ENCODE peak calls at places on chromosomes 3 and 15, in nine cellular contexts. One of them, this sample, is unnamed.

GRCh38 chr3:173403376-173403775 is 5.8 kb downstream of the NLGN1 start:
- DNase-seq in stimulated activated CD8-positive, alpha-beta memory T cell treated with anti-CD3 and anti-CD28 coated beads, Interleukin-2, amount 100 ng/mL, for 1 hour: no peak
- DNase-seq in activated T-cell treated with anti-CD3 and anti-CD28 coated beads, Interleukin-2, amount 50 U/mL, for 72 hours: no peak
- DNase-seq in neural crest cell: no peak
- DNase-seq in IMR-90: peak
- DNase-seq in H1: no peak
- DNase-seq in lower lobe of right lung: no peak
- DNase-seq in NCI-H510A treated with DMSO at 0.1 percent for 48 hours: no peak
- DNase-seq in kidney: no peak
- DNase-seq in this sample: no peak

GRCh38 chr15:33737687-33738606 is 230.3 kb upstream of the CHRM5 start:
- DNase-seq in stimulated activated CD8-positive, alpha-beta memory T cell treated with anti-CD3 and anti-CD28 coated beads, Interleukin-2, amount 100 ng/mL, for 1 hour: no peak
- DNase-seq in activated T-cell treated with anti-CD3 and anti-CD28 coated beads, Interleukin-2, amount 50 U/mL, for 72 hours: peak
- DNase-seq in neural crest cell: peak
- DNase-seq in IMR-90: peak
- DNase-seq in H1: peak
- DNase-seq in lower lobe of right lung: no peak
- DNase-seq in NCI-H510A treated with DMSO at 0.1 percent for 48 hours: peak
- DNase-seq in kidney: no peak
- DNase-seq in this sample: peak

GRCh38 chr15:27623149-27623548 is 476.0 kb downstream of the OCA2 start:
- DNase-seq in stimulated activated CD8-positive, alpha-beta memory T cell treated with anti-CD3 and anti-CD28 coated beads, Interleukin-2, amount 100 ng/mL, for 1 hour: no peak
- DNase-seq in activated T-cell treated with anti-CD3 and anti-CD28 coated beads, Interleukin-2, amount 50 U/mL, for 72 hours: no peak
- DNase-seq in neural crest cell: no peak
- DNase-seq in IMR-90: no peak
- DNase-seq in H1: no peak
- DNase-seq in lower lobe of right lung: no peak
- DNase-seq in NCI-H510A treated with DMSO at 0.1 percent for 48 hours: no peak
- DNase-seq in kidney: no peak
- DNase-seq in this sample: no peak

GRCh38 chr15:43859546-43859945 is 32.7 kb downstream of the WDR76 start:
- DNase-seq in stimulated activated CD8-positive, alpha-beta memory T cell treated with anti-CD3 and anti-CD28 coated beads, Interleukin-2, amount 100 ng/mL, for 1 hour: no peak
- DNase-seq in activated T-cell treated with anti-CD3 and anti-CD28 coated beads, Interleukin-2, amount 50 U/mL, for 72 hours: no peak
- DNase-seq in neural crest cell: no peak
- DNase-seq in IMR-90: no peak
- DNase-seq in H1: no peak
- DNase-seq in lower lobe of right lung: no peak
- DNase-seq in NCI-H510A treated with DMSO at 0.1 percent for 48 hours: no peak
- DNase-seq in kidney: no peak
- DNase-seq in this sample: no peak

GRCh38 chr3:140859592-140860336 is 81.9 kb upstream of the SLC25A36 start:
- DNase-seq in stimulated activated CD8-positive, alpha-beta memory T cell treated with anti-CD3 and anti-CD28 coated beads, Interleukin-2, amount 100 ng/mL, for 1 hour: no peak
- DNase-seq in activated T-cell treated with anti-CD3 and anti-CD28 coated beads, Interleukin-2, amount 50 U/mL, for 72 hours: no peak
- DNase-seq in neural crest cell: no peak
- DNase-seq in IMR-90: no peak
- DNase-seq in H1: no peak
- DNase-seq in lower lobe of right lung: no peak
- DNase-seq in NCI-H510A treated with DMSO at 0.1 percent for 48 hours: peak
- DNase-seq in kidney: no peak
- DNase-seq in this sample: peak

GRCh38 chr15:67021455-67021854 is 43.9 kb upstream of the SMAD3 start:
- DNase-seq in stimulated activated CD8-positive, alpha-beta memory T cell treated with anti-CD3 and anti-CD28 coated beads, Interleukin-2, amount 100 ng/mL, for 1 hour: no peak
- DNase-seq in activated T-cell treated with anti-CD3 and anti-CD28 coated beads, Interleukin-2, amount 50 U/mL, for 72 hours: no peak
- DNase-seq in neural crest cell: no peak
- DNase-seq in IMR-90: no peak
- DNase-seq in H1: no peak
- DNase-seq in lower lobe of right lung: no peak
- DNase-seq in NCI-H510A treated with DMSO at 0.1 percent for 48 hours: no peak
- DNase-seq in kidney: no peak
- DNase-seq in this sample: peak

GRCh38 chr3:50265988-50266387 is 3.0 kb upstream of the SEMA3B start:
- DNase-seq in stimulated activated CD8-positive, alpha-beta memory T cell treated with anti-CD3 and anti-CD28 coated beads, Interleukin-2, amount 100 ng/mL, for 1 hour: no peak
- DNase-seq in activated T-cell treated with anti-CD3 and anti-CD28 coated beads, Interleukin-2, amount 50 U/mL, for 72 hours: no peak
- DNase-seq in neural crest cell: no peak
- DNase-seq in IMR-90: no peak
- DNase-seq in H1: no peak
- DNase-seq in lower lobe of right lung: no peak
- DNase-seq in NCI-H510A treated with DMSO at 0.1 percent for 48 hours: no peak
- DNase-seq in kidney: no peak
- DNase-seq in this sample: no peak

GRCh38 chr3:137852511-137852910 is 88.4 kb downstream of the SOX14 start:
- DNase-seq in stimulated activated CD8-positive, alpha-beta memory T cell treated with anti-CD3 and anti-CD28 coated beads, Interleukin-2, amount 100 ng/mL, for 1 hour: no peak
- DNase-seq in activated T-cell treated with anti-CD3 and anti-CD28 coated beads, Interleukin-2, amount 50 U/mL, for 72 hours: no peak
- DNase-seq in neural crest cell: peak
- DNase-seq in IMR-90: no peak
- DNase-seq in H1: no peak
- DNase-seq in lower lobe of right lung: no peak
- DNase-seq in NCI-H510A treated with DMSO at 0.1 percent for 48 hours: no peak
- DNase-seq in kidney: no peak
- DNase-seq in this sample: no peak

GRCh38 chr15:73969151-73969759 is 22.8 kb downstream of the STOML1 start:
- DNase-seq in stimulated activated CD8-positive, alpha-beta memory T cell treated with anti-CD3 and anti-CD28 coated beads, Interleukin-2, amount 100 ng/mL, for 1 hour: no peak
- DNase-seq in activated T-cell treated with anti-CD3 and anti-CD28 coated beads, Interleukin-2, amount 50 U/mL, for 72 hours: no peak
- DNase-seq in neural crest cell: no peak
- DNase-seq in IMR-90: no peak
- DNase-seq in H1: no peak
- DNase-seq in lower lobe of right lung: no peak
- DNase-seq in NCI-H510A treated with DMSO at 0.1 percent for 48 hours: no peak
- DNase-seq in kidney: peak
- DNase-seq in this sample: no peak

GRCh38 chr15:31400222-31400927 is 73.7 kb downstream of the KLF13 start:
- DNase-seq in stimulated activated CD8-positive, alpha-beta memory T cell treated with anti-CD3 and anti-CD28 coated beads, Interleukin-2, amount 100 ng/mL, for 1 hour: no peak
- DNase-seq in activated T-cell treated with anti-CD3 and anti-CD28 coated beads, Interleukin-2, amount 50 U/mL, for 72 hours: no peak
- DNase-seq in neural crest cell: no peak
- DNase-seq in IMR-90: no peak
- DNase-seq in H1: no peak
- DNase-seq in lower lobe of right lung: no peak
- DNase-seq in NCI-H510A treated with DMSO at 0.1 percent for 48 hours: no peak
- DNase-seq in kidney: no peak
- DNase-seq in this sample: no peak

GRCh38 chr3:52216585-52217408 is 8.6 kb downstream of the TLR9 start:
- DNase-seq in stimulated activated CD8-positive, alpha-beta memory T cell treated with anti-CD3 and anti-CD28 coated beads, Interleukin-2, amount 100 ng/mL, for 1 hour: peak
- DNase-seq in activated T-cell treated with anti-CD3 and anti-CD28 coated beads, Interleukin-2, amount 50 U/mL, for 72 hours: peak
- DNase-seq in neural crest cell: no peak
- DNase-seq in IMR-90: peak
- DNase-seq in H1: no peak
- DNase-seq in lower lobe of right lung: peak
- DNase-seq in NCI-H510A treated with DMSO at 0.1 percent for 48 hours: no peak
- DNase-seq in kidney: peak
- DNase-seq in this sample: peak

GRCh38 chr3:12420393-12420792 is 63.9 kb upstream of the TSEN2 start:
- DNase-seq in stimulated activated CD8-positive, alpha-beta memory T cell treated with anti-CD3 and anti-CD28 coated beads, Interleukin-2, amount 100 ng/mL, for 1 hour: no peak
- DNase-seq in activated T-cell treated with anti-CD3 and anti-CD28 coated beads, Interleukin-2, amount 50 U/mL, for 72 hours: peak
- DNase-seq in neural crest cell: no peak
- DNase-seq in IMR-90: no peak
- DNase-seq in H1: no peak
- DNase-seq in lower lobe of right lung: no peak
- DNase-seq in NCI-H510A treated with DMSO at 0.1 percent for 48 hours: no peak
- DNase-seq in kidney: no peak
- DNase-seq in this sample: no peak

GRCh38 chr3:152902141-152902669 is 67.3 kb downstream of the P2RY1 start:
- DNase-seq in stimulated activated CD8-positive, alpha-beta memory T cell treated with anti-CD3 and anti-CD28 coated beads, Interleukin-2, amount 100 ng/mL, for 1 hour: no peak
- DNase-seq in activated T-cell treated with anti-CD3 and anti-CD28 coated beads, Interleukin-2, amount 50 U/mL, for 72 hours: no peak
- DNase-seq in neural crest cell: no peak
- DNase-seq in IMR-90: no peak
- DNase-seq in H1: no peak
- DNase-seq in lower lobe of right lung: no peak
- DNase-seq in NCI-H510A treated with DMSO at 0.1 percent for 48 hours: no peak
- DNase-seq in kidney: no peak
- DNase-seq in this sample: peak

GRCh38 chr3:123256256-123256655 is 54.5 kb downstream of the SEC22A start:
- DNase-seq in stimulated activated CD8-positive, alpha-beta memory T cell treated with anti-CD3 and anti-CD28 coated beads, Interleukin-2, amount 100 ng/mL, for 1 hour: no peak
- DNase-seq in activated T-cell treated with anti-CD3 and anti-CD28 coated beads, Interleukin-2, amount 50 U/mL, for 72 hours: no peak
- DNase-seq in neural crest cell: no peak
- DNase-seq in IMR-90: no peak
- DNase-seq in H1: no peak
- DNase-seq in lower lobe of right lung: no peak
- DNase-seq in NCI-H510A treated with DMSO at 0.1 percent for 48 hours: no peak
- DNase-seq in kidney: no peak
- DNase-seq in this sample: peak

GRCh38 chr15:48426047-48426446 is 94.8 kb downstream of the DUT start:
- DNase-seq in stimulated activated CD8-positive, alpha-beta memory T cell treated with anti-CD3 and anti-CD28 coated beads, Interleukin-2, amount 100 ng/mL, for 1 hour: no peak
- DNase-seq in activated T-cell treated with anti-CD3 and anti-CD28 coated beads, Interleukin-2, amount 50 U/mL, for 72 hours: no peak
- DNase-seq in neural crest cell: no peak
- DNase-seq in IMR-90: no peak
- DNase-seq in H1: no peak
- DNase-seq in lower lobe of right lung: no peak
- DNase-seq in NCI-H510A treated with DMSO at 0.1 percent for 48 hours: no peak
- DNase-seq in kidney: no peak
- DNase-seq in this sample: no peak

GRCh38 chr15:82177291-82178010 is 85.1 kb downstream of the EFL1 start:
- DNase-seq in stimulated activated CD8-positive, alpha-beta memory T cell treated with anti-CD3 and anti-CD28 coated beads, Interleukin-2, amount 100 ng/mL, for 1 hour: no peak
- DNase-seq in activated T-cell treated with anti-CD3 and anti-CD28 coated beads, Interleukin-2, amount 50 U/mL, for 72 hours: no peak
- DNase-seq in neural crest cell: no peak
- DNase-seq in IMR-90: peak
- DNase-seq in H1: no peak
- DNase-seq in lower lobe of right lung: no peak
- DNase-seq in NCI-H510A treated with DMSO at 0.1 percent for 48 hours: no peak
- DNase-seq in kidney: no peak
- DNase-seq in this sample: peak

GRCh38 chr15:52071570-52071969 is 41.0 kb downstream of the BCL2L10 start:
- DNase-seq in stimulated activated CD8-positive, alpha-beta memory T cell treated with anti-CD3 and anti-CD28 coated beads, Interleukin-2, amount 100 ng/mL, for 1 hour: no peak
- DNase-seq in activated T-cell treated with anti-CD3 and anti-CD28 coated beads, Interleukin-2, amount 50 U/mL, for 72 hours: no peak
- DNase-seq in neural crest cell: no peak
- DNase-seq in IMR-90: no peak
- DNase-seq in H1: no peak
- DNase-seq in lower lobe of right lung: no peak
- DNase-seq in NCI-H510A treated with DMSO at 0.1 percent for 48 hours: peak
- DNase-seq in kidney: no peak
- DNase-seq in this sample: peak

GRCh38 chr15:39934415-39935044 is 615 bp downstream of the EIF2AK4 start:
- DNase-seq in stimulated activated CD8-positive, alpha-beta memory T cell treated with anti-CD3 and anti-CD28 coated beads, Interleukin-2, amount 100 ng/mL, for 1 hour: no peak
- DNase-seq in activated T-cell treated with anti-CD3 and anti-CD28 coated beads, Interleukin-2, amount 50 U/mL, for 72 hours: no peak
- DNase-seq in neural crest cell: peak
- DNase-seq in IMR-90: no peak
- DNase-seq in H1: no peak
- DNase-seq in lower lobe of right lung: no peak
- DNase-seq in NCI-H510A treated with DMSO at 0.1 percent for 48 hours: no peak
- DNase-seq in kidney: no peak
- DNase-seq in this sample: peak

GRCh38 chr3:151787626-151788025 is 26.3 kb upstream of the AADAC start:
- DNase-seq in stimulated activated CD8-positive, alpha-beta memory T cell treated with anti-CD3 and anti-CD28 coated beads, Interleukin-2, amount 100 ng/mL, for 1 hour: no peak
- DNase-seq in activated T-cell treated with anti-CD3 and anti-CD28 coated beads, Interleukin-2, amount 50 U/mL, for 72 hours: no peak
- DNase-seq in neural crest cell: no peak
- DNase-seq in IMR-90: peak
- DNase-seq in H1: no peak
- DNase-seq in lower lobe of right lung: no peak
- DNase-seq in NCI-H510A treated with DMSO at 0.1 percent for 48 hours: no peak
- DNase-seq in kidney: no peak
- DNase-seq in this sample: no peak

This sample was measured in mammary epithelial cell.